ENCODE peak calls at places on chromosomes 2 and 18, in five cellular contexts. V is hepatocyte, T is GM23248, N is PC-3, B is HCT116. P is an unnamed sample.
A peak's percentile ranks its signal among the peaks of the same experiment; 100 is the strongest.

GRCh38 chr18:72762505-72763122 is 105.2 kb downstream of the NETO1 start:
- DNase-seq in V (peak; percentile 75), T (peak; percentile 65), N (peak; percentile 84), B (peak; percentile 6), P (peak; percentile 73)

GRCh38 chr2:12032975-12033374 is 286.5 kb downstream of the LPIN1 start:
- DNase-seq in V (no peak), T (peak; percentile 35), N (peak; percentile 36), B (no peak), P (no peak)

GRCh38 chr2:36408198-36408703 is 52.7 kb downstream of the CRIM1 start:
- DNase-seq in V (no peak), T (no peak), N (no peak), B (no peak), P (peak; percentile 67)

GRCh38 chr2:219099319-219099718 is 38.6 kb upstream of the IHH start:
- DNase-seq in V (no peak), T (peak; percentile 91), N (peak; percentile 39), B (no peak), P (no peak)

GRCh38 chr2:206713770-206714169 is 4.4 kb downstream of the DYTN start:
- DNase-seq in V (no peak), T (no peak), N (no peak), B (no peak), P (no peak)

GRCh38 chr2:237315170-237315880 is 98.6 kb downstream of the COL6A3 start:
- DNase-seq in V (peak; percentile 90), T (peak; percentile 97), N (no peak), B (no peak), P (peak; percentile 20)

GRCh38 chr2:52510432-52510831 is 1257.2 kb upstream of the CHAC2 start:
- DNase-seq in V (no peak), T (no peak), N (peak; percentile 66), B (no peak), P (no peak)

GRCh38 chr2:239014897-239015768 is 167.2 kb downstream of the TWIST2 start:
- DNase-seq in V (no peak), T (no peak), N (no peak), B (no peak), P (no peak)

GRCh38 chr2:176188969-176189665 is 649 bp downstream of the HOXD1 start:
- DNase-seq in V (peak; percentile 23), T (peak; percentile 39), N (no peak), B (no peak), P (peak; percentile 70)

GRCh38 chr2:205540066-205540465 is 142.2 kb upstream of the NRP2 start:
- DNase-seq in V (no peak), T (no peak), N (no peak), B (no peak), P (no peak)

GRCh38 chr2:205543937-205544702 is 138.2 kb upstream of the NRP2 start:
- DNase-seq in V (no peak), T (peak; percentile 16), N (no peak), B (no peak), P (no peak)

GRCh38 chr2:205545971-205546370 is 136.3 kb upstream of the NRP2 start:
- DNase-seq in V (no peak), T (no peak), N (no peak), B (no peak), P (peak; percentile 20)

GRCh38 chr2:205546417-205546816 is 135.9 kb upstream of the NRP2 start:
- DNase-seq in V (no peak), T (no peak), N (no peak), B (no peak), P (no peak)

GRCh38 chr2:205543262-205543843 is 138.9 kb upstream of the NRP2 start:
- DNase-seq in V (no peak), T (no peak), N (no peak), B (no peak), P (no peak)
- H3K27me3 ChIP-seq in V (no peaks in the 10 kb centered on the region), T (no peaks in the 10 kb centered on the region), N (no peaks in the 10 kb centered on the region), B (peaks cover 4% of the 10 kb centered on the region), P (no peaks in the 10 kb centered on the region)

DNA sequence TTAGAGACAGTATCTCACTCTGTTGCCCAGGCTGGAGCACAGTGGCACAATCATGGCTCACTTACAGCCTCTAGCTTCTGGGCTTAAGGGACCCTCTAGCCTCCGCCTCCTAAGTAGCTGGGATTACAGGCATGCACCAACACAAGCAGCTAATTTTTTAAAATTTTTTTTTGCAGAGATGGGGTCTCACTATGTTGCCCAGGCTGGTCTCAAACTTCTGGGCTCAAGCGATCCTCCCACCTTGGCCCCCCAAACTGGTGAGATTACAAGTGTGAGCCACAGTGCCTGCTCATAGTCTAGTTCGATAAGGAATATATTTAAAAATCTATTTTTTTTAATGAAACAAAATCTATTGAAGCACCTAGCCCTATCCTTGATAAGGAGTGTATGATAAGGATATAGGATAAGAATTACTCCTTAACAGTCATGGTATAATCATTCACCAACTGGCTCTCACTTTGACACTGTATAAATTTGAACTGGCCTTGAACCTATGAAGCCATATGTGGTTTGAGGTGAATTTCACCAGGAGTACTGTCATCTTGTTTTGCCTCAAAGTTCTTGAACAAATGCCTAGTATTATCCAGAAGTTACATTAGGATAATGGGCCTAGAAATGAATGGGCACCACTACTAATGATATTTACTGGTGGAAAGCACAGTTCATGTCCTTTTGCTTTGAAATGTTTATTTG is 71.1 kb downstream of the EXOC6B start:
- DNase-seq in V (no peak), T (no peak), N (no peak), B (no peak), P (no peak)
- TF ChIP-seq EZH2phosphoT487 in V (no peak), T (no peak), N (no peak), B (no peak), P (no peak)

GRCh38 chr18:26729439-26729838 is 136.1 kb downstream of the AQP4 start:
- DNase-seq in V (no peak), T (no peak), N (no peak), B (no peak), P (no peak)
- H3K4me1 ChIP-seq in V (no peaks in the 10 kb centered on the region), T (no peaks in the 10 kb centered on the region), N (no peaks in the 10 kb centered on the region), B (no peaks in the 10 kb centered on the region), P (no peaks in the 10 kb centered on the region)

GRCh38 chr2:73291093-73291460 is 2.3 kb downstream of the EGR4 start:
- DNase-seq in V (peak; percentile 82), T (peak; percentile 71), N (peak; percentile 37), B (no peak), P (peak; percentile 90)
- H3K27me3 ChIP-seq in V (peaks cover 95% of the 10 kb centered on the region), T (peaks cover 54% of the 10 kb centered on the region), N (peaks cover 59% of the 10 kb centered on the region), B (peaks cover 11% of the 10 kb centered on the region), P (peaks cover 98% of the 10 kb centered on the region)